ENCODE peak calls at places on chromosome 1, in seven cellular contexts. P is mucosa of descending colon, E is body of pancreas, H is upper lobe of right lung, K is heart left ventricle, B is PC-3, U is pancreas. Y is an unnamed sample.

GRCh38 chr1:190479537-190479936 is 1.9 kb upstream of the BRINP3 start:
- ATAC-seq in H (no peak), K (no peak), P (no peak), U (no peak), B (no peak), E (no peak), Y (no peak)

GRCh38 chr1:232568331-232568852 is 61.5 kb downstream of the SIPA1L2 start:
- ATAC-seq in U (no peak), P (no peak), K (no peak), E (no peak), H (no peak), B (peak; percentile 54), Y (no peak)

GRCh38 chr1:181310560-181310959 is 172.8 kb upstream of the CACNA1E start:
- ATAC-seq in E (no peak), U (no peak), K (no peak), P (no peak), H (no peak), B (no peak), Y (no peak)

GRCh38 chr1:89547563-89548485 is 23.2 kb downstream of the LRRC8B start:
- ATAC-seq in H (peak; percentile 54), K (peak; percentile 37), B (peak; percentile 75), U (peak; percentile 85), P (no peak), E (peak; percentile 65), Y (peak; percentile 25)

GRCh38 chr1:218171302-218171893 is 113.7 kb upstream of the RRP15 start:
- ATAC-seq in B (peak; percentile 57), K (no peak), P (no peak), H (no peak), E (no peak), U (no peak), Y (no peak)

GRCh38 chr1:205355054-205355453 is 1.7 kb downstream of the KLHDC8A start:
- ATAC-seq in K (no peak), H (peak; percentile 87), P (peak; percentile 91), B (peak; percentile 58), E (peak; percentile 73), U (peak; percentile 73), Y (no peak)

GRCh38 chr1:143736562-143736961 is 235.2 kb downstream of the FAM72C start:
- ATAC-seq in E (no peak), H (no peak), B (no peak), K (no peak), P (peak; percentile 20), U (no peak), Y (no peak)

GRCh38 chr1:61839702-61840101 is 97.4 kb downstream of the PATJ start:
- ATAC-seq in B (peak; percentile 88), U (no peak), K (peak; percentile 58), H (no peak), E (no peak), P (no peak), Y (no peak)

GRCh38 chr1:63864224-63864623 is 90.4 kb downstream of the ROR1 start:
- ATAC-seq in P (no peak), E (peak; percentile 31), H (peak; percentile 27), K (no peak), B (peak; percentile 51), U (peak; percentile 31), Y (no peak)

GRCh38 chr1:156671804-156672203 is 5.4 kb downstream of the NES start:
- ATAC-seq in P (no peak), K (no peak), E (no peak), B (no peak), H (no peak), U (no peak), Y (no peak)
- H3K4me1 ChIP-seq in P (peaks cover 4% of the 10 kb centered on the region), K (peaks cover 77% of the 10 kb centered on the region), E (peaks cover 7% of the 10 kb centered on the region), B (peaks cover 17% of the 10 kb centered on the region), H (peaks cover 17% of the 10 kb centered on the region), U (no peaks in the 10 kb centered on the region), Y (peaks cover 43% of the 10 kb centered on the region)

GRCh38 chr1:209673631-209674417 is 1.4 kb upstream of the G0S2 start:
- ATAC-seq in B (no peak), H (peak; percentile 51), U (peak; percentile 14), E (peak; percentile 7), P (no peak), K (no peak), Y (peak; percentile 70)

GRCh38 chr1:209674957-209675566 is at the start of gene G0S2:
- ATAC-seq in E (peak; percentile 84), B (peak; percentile 75), U (peak; percentile 88), P (peak; percentile 75), H (peak; percentile 83), K (peak; percentile 91), Y (peak; percentile 69)

GRCh38 chr1:209675567-209676154 is 449 bp downstream of the G0S2 start:
- ATAC-seq in K (peak; percentile 57), H (peak; percentile 59), B (peak; percentile 48), U (peak; percentile 41), P (peak; percentile 59), E (peak; percentile 37), Y (peak; percentile 22)

GRCh38 chr1:209670441-209671082 is 4.7 kb upstream of the G0S2 start:
- ATAC-seq in P (peak; percentile 8), E (no peak), K (peak; percentile 19), B (peak; percentile 53), H (no peak), U (no peak), Y (no peak)

DNA sequence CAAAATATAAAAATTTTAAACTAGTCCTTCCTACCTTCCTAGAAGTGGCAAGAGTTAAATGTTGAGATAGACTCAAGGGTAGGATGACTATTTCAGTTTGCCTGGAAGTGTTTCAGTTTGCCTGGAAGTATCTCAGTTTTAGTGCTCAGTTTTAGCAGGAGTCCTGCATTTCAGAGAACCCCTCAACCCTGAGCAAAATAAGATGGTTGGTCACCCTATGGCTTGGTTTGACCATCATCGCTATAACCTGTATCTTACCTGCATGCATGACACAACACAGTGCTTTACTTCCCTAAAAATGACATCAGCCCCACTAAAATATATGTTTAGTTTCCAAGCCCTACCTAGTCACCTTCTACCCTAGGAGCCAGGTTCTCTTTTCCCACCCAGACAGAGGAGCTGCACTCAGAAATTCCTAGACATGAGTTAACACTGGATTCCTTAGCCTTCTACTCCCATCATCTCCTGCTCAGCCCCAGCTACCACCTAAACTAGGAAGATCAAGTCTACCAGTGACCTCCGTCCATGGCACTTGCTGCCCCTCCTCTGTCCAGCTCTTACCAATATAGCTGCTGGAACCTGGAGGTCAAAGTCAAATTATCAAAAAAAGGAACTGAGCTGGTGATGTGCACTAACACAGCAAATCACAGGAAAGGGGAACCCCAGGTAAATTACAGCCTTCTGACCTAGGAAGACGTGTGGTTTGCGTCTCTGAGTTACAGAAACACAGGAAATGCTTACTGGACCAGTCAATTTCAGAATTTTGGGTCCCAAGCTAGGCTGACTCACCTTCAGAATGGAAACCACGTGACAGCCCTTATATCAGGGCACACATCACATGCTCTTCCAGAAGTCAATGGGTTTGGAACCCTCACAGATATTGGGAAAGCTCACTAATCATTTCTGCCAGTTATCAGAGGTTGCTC is 2.2 kb upstream of the G0S2 start:
- ATAC-seq in E (peak; percentile 22), P (peak; percentile 17), K (no peak), H (peak; percentile 28), U (peak; percentile 15), B (no peak), Y (no peak)
- H3K4me1 ChIP-seq in E (peaks cover 48% of the 10 kb centered on the region), P (peaks cover 18% of the 10 kb centered on the region), K (peaks cover 39% of the 10 kb centered on the region), H (peaks cover 21% of the 10 kb centered on the region), U (peaks cover 15% of the 10 kb centered on the region), B (peaks cover 61% of the 10 kb centered on the region), Y (peaks cover 11% of the 10 kb centered on the region)

DNA sequence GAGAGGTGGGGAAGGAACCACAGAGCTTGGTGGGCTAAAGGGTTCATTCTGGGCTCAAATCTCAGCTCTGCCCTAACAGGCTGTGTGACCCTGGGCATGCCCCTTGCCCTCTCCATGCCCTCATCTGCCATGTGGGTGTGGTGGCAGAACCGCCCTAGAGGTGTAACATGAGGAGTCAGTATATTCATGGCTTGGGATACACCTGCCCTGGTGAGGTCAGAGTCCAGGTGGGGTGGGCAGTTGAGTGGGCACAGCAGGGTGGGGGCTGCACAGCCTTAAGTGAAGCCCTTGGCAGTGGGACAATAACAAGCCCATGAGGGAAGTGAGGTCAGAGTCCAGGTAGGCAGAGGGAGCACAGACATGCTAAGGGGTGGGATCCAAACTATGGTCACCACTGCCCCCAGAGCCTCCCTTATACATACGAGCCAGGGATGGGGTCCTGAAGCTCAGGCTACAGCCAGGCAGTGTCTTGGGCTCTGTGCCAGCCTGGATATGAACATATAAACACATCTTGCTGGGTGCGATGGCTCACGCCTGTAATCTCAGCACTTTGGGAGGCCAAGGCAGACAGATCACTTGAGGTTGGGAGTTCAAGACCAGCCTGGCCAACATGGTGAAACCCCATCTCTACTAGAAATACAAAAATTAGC is 59.0 kb upstream of the EFHD2 start:
- ATAC-seq in B (no peak), E (no peak), K (no peak), H (no peak), U (no peak), P (peak; percentile 80), Y (no peak)
- H3K4me1 ChIP-seq in B (peaks cover 50% of the 10 kb centered on the region), E (peaks cover 25% of the 10 kb centered on the region), K (peaks cover 28% of the 10 kb centered on the region), H (peaks cover 11% of the 10 kb centered on the region), U (peaks cover 10% of the 10 kb centered on the region), P (peaks cover 28% of the 10 kb centered on the region), Y (no peaks in the 10 kb centered on the region)

GRCh38 chr1:230165526-230165925 is 98.5 kb downstream of the GALNT2 start:
- ATAC-seq in U (peak; percentile 52), H (no peak), P (no peak), B (no peak), K (peak; percentile 9), E (peak; percentile 81), Y (no peak)

GRCh38 chr1:230163719-230164118 is 96.7 kb downstream of the GALNT2 start:
- ATAC-seq in B (no peak), P (no peak), U (peak; percentile 3), K (peak; percentile 38), E (no peak), H (no peak), Y (no peak)

GRCh38 chr1:230166366-230167132 is 99.5 kb downstream of the GALNT2 start:
- ATAC-seq in H (no peak), U (no peak), B (no peak), E (no peak), K (no peak), P (no peak), Y (no peak)

GRCh38 chr1:230160957-230161771 is 94.1 kb downstream of the GALNT2 start:
- ATAC-seq in B (no peak), E (no peak), U (no peak), K (no peak), H (peak; percentile 76), P (peak; percentile 76), Y (no peak)

DNA sequence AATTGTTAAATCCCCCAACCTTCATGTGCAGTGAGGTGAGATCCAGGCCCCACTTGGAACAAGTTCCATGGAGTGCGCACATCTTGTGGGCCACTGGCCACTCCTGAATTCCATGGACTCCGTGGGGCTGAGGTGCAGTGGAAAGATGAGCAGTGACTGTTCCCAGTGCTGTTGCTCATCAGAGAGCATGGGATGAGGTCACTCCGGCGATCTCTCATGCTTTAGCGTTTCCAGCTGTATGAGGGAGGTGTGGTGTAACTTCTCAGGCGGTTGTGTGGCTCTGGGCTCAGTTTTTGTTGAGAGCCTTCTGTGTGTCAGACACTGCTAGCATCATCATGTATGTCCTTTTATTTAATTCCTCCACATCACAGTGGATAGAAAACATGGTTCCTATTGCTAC is 96.2 kb downstream of the GALNT2 start:
- ATAC-seq in U (peak; percentile 26), E (no peak), K (peak; percentile 86), B (no peak), P (no peak), H (no peak), Y (peak; percentile 87)
- H3K4me1 ChIP-seq in U (peaks cover 32% of the 10 kb centered on the region), E (peaks cover 73% of the 10 kb centered on the region), K (peaks cover 33% of the 10 kb centered on the region), B (peaks cover 26% of the 10 kb centered on the region), P (peaks cover 15% of the 10 kb centered on the region), H (peaks cover 8% of the 10 kb centered on the region), Y (peaks cover 9% of the 10 kb centered on the region)

Y was measured in gastroesophageal sphincter.